ENCODE peak calls at places on chromosome 15, in seven cellular contexts. E is K562, W is HepG2, S is H1, U is GM12878, L is HCT116, Z is SK-N-SH. G is an unnamed sample. For H3K4me1, the result is how much of the 10 kb centered on the place peaks cover.

GRCh38 chr15:33600161-33600560 is 289.4 kb downstream of the RYR3 start:
- DNase-seq in E (no peak), W (no peak), S (no peak), U (no peak), L (no peak), Z (no peak), G (no peak)

GRCh38 chr15:60093273-60094067 is 89.4 kb downstream of the FOXB1 start:
- DNase-seq in E (no peak), W (peak), S (no peak), U (no peak), L (no peak), Z (no peak), G (no peak)

GRCh38 chr15:51600114-51600513 is 22.5 kb downstream of the DMXL2 start:
- DNase-seq in E (no peak), W (no peak), S (no peak), U (peak), L (peak), Z (no peak), G (no peak)

GRCh38 chr15:26767169-26767670 is 5.6 kb downstream of the GABRB3 start:
- DNase-seq in E (no peak), W (no peak), S (peak), U (no peak), L (no peak), Z (peak), G (peak)

GRCh38 chr15:64883097-64883581 is 28.6 kb upstream of the ANKDD1A start:
- DNase-seq in E (no peak), W (no peak), S (no peak), U (peak), L (no peak), Z (no peak), G (no peak)

GRCh38 chr15:78932216-78932808 is 12.5 kb downstream of the CTSH start:
- DNase-seq in E (no peak), W (no peak), S (no peak), U (no peak), L (no peak), Z (no peak), G (no peak)

GRCh38 chr15:88982946-88983342 is 69.8 kb upstream of the MFGE8 start:
- DNase-seq in E (no peak), W (no peak), S (no peak), U (no peak), L (no peak), Z (no peak), G (no peak)

GRCh38 chr15:43370310-43370974 is 401 bp downstream of the ZSCAN29 start:
- DNase-seq in E (peak), W (peak), S (no peak), U (no peak), L (no peak), Z (peak), G (no peak)

GRCh38 chr15:64443016-64443415 is 17.4 kb upstream of the ZNF609 start:
- DNase-seq in E (no peak), W (no peak), S (no peak), U (no peak), L (no peak), Z (no peak), G (no peak)

GRCh38 chr15:66943456-66944095 is 121.8 kb upstream of the SMAD3 start:
- DNase-seq in E (no peak), W (peak), S (no peak), U (no peak), L (no peak), Z (no peak), G (no peak)

GRCh38 chr15:66565731-66566130 is at the start of gene LCTL:
- DNase-seq in E (peak), W (peak), S (peak), U (no peak), L (no peak), Z (no peak), G (peak)

GRCh38 chr15:100186960-100187359 is 154.8 kb downstream of the ADAMTS17 start:
- DNase-seq in E (no peak), W (no peak), S (no peak), U (no peak), L (no peak), Z (no peak), G (no peak)

GRCh38 chr15:90300988-90301715 is 35.7 kb downstream of the NGRN start:
- DNase-seq in E (peak), W (peak), S (peak), U (no peak), L (peak), Z (peak), G (peak)

GRCh38 chr15:67175643-67176071 is 78.8 kb downstream of the AAGAB start:
- DNase-seq in E (no peak), W (no peak), S (no peak), U (peak), L (no peak), Z (no peak), G (no peak)

GRCh38 chr15:69298697-69299441 is at the start of gene PAQR5:
- DNase-seq in E (peak), W (no peak), S (peak), U (no peak), L (no peak), Z (peak), G (no peak)

GRCh38 chr15:73981761-73982222 is 10.3 kb downstream of the STOML1 start:
- DNase-seq in E (no peak), W (no peak), S (no peak), U (no peak), L (no peak), Z (no peak), G (no peak)
- H3K4me1 ChIP-seq in E (under half), W (under half), S (under half), U (under half), L (under half), Z (under half), G (under half)

GRCh38 chr15:57914350-57915055 is 151.0 kb downstream of the ALDH1A2 start:
- DNase-seq in E (no peak), W (no peak), S (no peak), U (no peak), L (no peak), Z (no peak), G (no peak)
- TF ChIP-seq YY1 in E (no peak), W (no peak), S (no peak), U (no peak), L (no peak), Z (no peak), G (no peak)

GRCh38 chr15:75107905-75108838 is 84.8 kb downstream of the PPCDC start:
- DNase-seq in E (no peak), W (peak), S (no peak), U (peak), L (peak), Z (no peak), G (no peak)

GRCh38 chr15:75100679-75101078 is 77.3 kb downstream of the PPCDC start:
- DNase-seq in E (no peak), W (no peak), S (no peak), U (no peak), L (no peak), Z (no peak), G (no peak)

GRCh38 chr15:75109021-75109690 is 85.8 kb downstream of the PPCDC start:
- DNase-seq in E (no peak), W (no peak), S (no peak), U (no peak), L (no peak), Z (no peak), G (no peak)

GRCh38 chr15:75107509-75107904 is 84.1 kb downstream of the PPCDC start:
- DNase-seq in E (no peak), W (no peak), S (no peak), U (no peak), L (no peak), Z (no peak), G (no peak)

GRCh38 chr15:75104804-75105557 is 81.6 kb downstream of the PPCDC start:
- DNase-seq in E (no peak), W (peak), S (no peak), U (peak), L (peak), Z (no peak), G (no peak)
- H3K4me1 ChIP-seq in E (under half), W (under half), S (under half), U (half or more), L (half or more), Z (under half), G (under half)

GRCh38 chr15:93460717-93461116 is 371.7 kb upstream of the RGMA start:
- DNase-seq in E (no peak), W (no peak), S (no peak), U (peak), L (no peak), Z (no peak), G (no peak)
- TF ChIP-seq YY1 in E (no peak), W (no peak), S (no peak), U (no peak), L (no peak), Z (no peak), G (no peak)

GRCh38 chr15:31306036-31306425 is 20.6 kb upstream of the KLF13 start:
- DNase-seq in E (no peak), W (no peak), S (no peak), U (no peak), L (no peak), Z (peak), G (no peak)

GRCh38 chr15:31308185-31308639 is 18.4 kb upstream of the KLF13 start:
- DNase-seq in E (no peak), W (no peak), S (peak), U (no peak), L (no peak), Z (no peak), G (no peak)

GRCh38 chr15:31305375-31305774 is 21.3 kb upstream of the KLF13 start:
- DNase-seq in E (no peak), W (no peak), S (peak), U (no peak), L (no peak), Z (no peak), G (no peak)

GRCh38 chr15:31306426-31307269 is 20.0 kb upstream of the KLF13 start:
- DNase-seq in E (no peak), W (no peak), S (peak), U (no peak), L (no peak), Z (no peak), G (peak)

DNA sequence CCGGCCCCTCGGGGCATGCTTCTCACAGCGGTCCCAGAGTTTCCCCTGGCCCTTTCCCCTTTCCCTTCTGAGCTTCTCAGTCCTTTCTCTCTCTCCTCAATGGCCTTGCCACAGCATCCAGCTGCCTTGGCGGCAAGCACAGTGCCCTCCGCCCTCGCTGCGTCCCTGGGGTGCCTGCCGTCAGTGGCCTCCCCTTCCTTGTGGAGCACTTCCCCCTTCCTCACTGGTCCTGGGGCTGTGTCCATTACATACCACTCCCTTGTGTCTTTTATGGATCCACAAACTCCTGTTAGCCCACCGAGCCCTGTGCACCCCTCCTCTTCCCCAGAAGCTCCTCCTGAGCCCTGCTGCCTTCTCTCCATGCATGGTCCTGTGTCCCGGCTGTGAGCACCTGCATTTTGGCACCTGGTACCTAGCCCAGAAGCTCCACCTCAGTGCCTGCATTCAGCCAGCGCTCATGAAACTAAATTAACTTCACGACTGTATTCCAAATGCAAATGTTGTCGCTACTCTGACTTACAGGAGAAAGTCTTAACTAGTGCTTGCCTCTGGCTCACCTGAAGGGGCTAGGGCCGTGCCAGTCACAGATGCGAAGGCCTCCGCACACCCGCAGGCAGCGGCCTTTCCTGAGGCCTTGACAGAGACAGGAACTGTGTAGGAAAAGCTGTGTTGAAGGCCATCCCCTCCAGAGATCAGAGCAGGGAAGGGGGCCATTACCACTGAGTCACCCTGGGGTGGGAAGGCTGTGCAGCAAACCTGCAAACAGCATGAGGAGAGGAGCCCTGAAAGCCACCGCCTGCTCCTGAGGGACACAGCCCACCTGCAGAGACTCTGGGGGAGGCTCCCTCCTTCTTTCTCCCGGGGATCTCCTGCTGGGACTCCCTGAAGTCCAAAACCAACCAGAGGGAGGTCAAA is 19.1 kb upstream of the KLF13 start:
- DNase-seq in E (no peak), W (no peak), S (peak), U (no peak), L (no peak), Z (no peak), G (no peak)
- H3K4me1 ChIP-seq in E (under half), W (half or more), S (under half), U (under half), L (under half), Z (under half), G (under half)

GRCh38 chr15:71447328-71448250 is 332.3 kb downstream of the THSD4 start:
- DNase-seq in E (no peak), W (no peak), S (no peak), U (no peak), L (peak), Z (no peak), G (no peak)

GRCh38 chr15:71443538-71443937 is 328.3 kb downstream of the THSD4 start:
- DNase-seq in E (peak), W (peak), S (peak), U (no peak), L (no peak), Z (peak), G (no peak)

GRCh38 chr15:71444032-71444810 is 328.9 kb downstream of the THSD4 start:
- DNase-seq in E (no peak), W (no peak), S (no peak), U (no peak), L (no peak), Z (no peak), G (no peak)

GRCh38 chr15:71448688-71449114 is 333.4 kb downstream of the THSD4 start:
- DNase-seq in E (peak), W (peak), S (peak), U (no peak), L (peak), Z (peak), G (no peak)

DNA sequence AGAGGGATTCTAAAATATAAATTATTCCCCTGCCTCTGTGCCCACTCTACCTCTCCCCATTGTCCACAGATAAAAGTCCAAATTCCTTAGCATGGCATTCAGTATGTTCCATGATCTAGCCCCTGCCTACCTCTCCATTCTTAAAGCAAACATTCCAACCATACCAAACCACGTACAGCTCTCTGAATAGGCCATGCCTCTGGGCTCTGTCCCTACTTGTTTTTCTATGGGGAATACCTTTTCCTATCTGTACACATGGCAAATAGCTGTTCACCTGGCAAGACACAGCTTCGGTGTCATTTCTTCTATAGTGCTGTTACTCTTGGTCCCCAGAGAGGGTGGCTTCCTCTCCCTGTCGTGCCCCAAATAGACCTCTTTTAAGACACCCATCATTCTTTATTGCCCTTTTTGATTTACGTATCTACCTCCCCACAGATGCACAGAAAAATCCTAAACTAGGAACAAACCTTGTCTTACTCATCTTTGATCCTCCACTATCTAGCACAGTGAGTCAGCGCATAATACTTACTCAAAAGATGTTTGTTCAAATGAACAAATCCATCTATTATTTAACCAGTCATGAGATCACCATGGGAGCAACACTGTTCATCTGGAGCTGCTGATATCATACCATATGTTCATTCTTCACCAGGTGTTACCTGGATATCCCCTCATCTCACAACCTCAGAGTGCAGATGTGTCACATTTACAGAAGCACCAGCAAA is 329.8 kb downstream of the THSD4 start:
- DNase-seq in E (no peak), W (peak), S (no peak), U (no peak), L (no peak), Z (no peak), G (no peak)
- TF ChIP-seq YY1 in E (no peak), W (no peak), S (no peak), U (no peak), L (no peak), Z (no peak), G (no peak)